ENCODE peak calls at places on chromosomes 1 and 21, in six cellular contexts. One of them, this sample, is unnamed.
A peak's percentile ranks its signal among the peaks of the same experiment; 100 is the strongest.

GRCh38 chr1:242349636-242350035 is 174.9 kb downstream of the PLD5 start:
- DNase-seq in CD8-positive, alpha-beta T cell: no peak
- DNase-seq in choroid plexus epithelial cell: no peak
- DNase-seq in heart left ventricle: no peak
- DNase-seq in AG09309: no peak
- DNase-seq in AG10803: no peak
- DNase-seq in this sample: no peak

GRCh38 chr1:209335090-209335692 is 248.3 kb upstream of the CAMK1G start:
- DNase-seq in CD8-positive, alpha-beta T cell: no peak
- DNase-seq in choroid plexus epithelial cell: peak; percentile 48
- DNase-seq in heart left ventricle: no peak
- DNase-seq in AG09309: no peak
- DNase-seq in AG10803: peak; percentile 25
- DNase-seq in this sample: peak; percentile 27

GRCh38 chr1:233672732-233673131 is 58.8 kb downstream of the KCNK1 start:
- DNase-seq in CD8-positive, alpha-beta T cell: no peak
- DNase-seq in choroid plexus epithelial cell: no peak
- DNase-seq in heart left ventricle: no peak
- DNase-seq in AG09309: no peak
- DNase-seq in AG10803: no peak
- DNase-seq in this sample: no peak

GRCh38 chr21:15514073-15514946 is 215.5 kb upstream of the USP25 start:
- DNase-seq in CD8-positive, alpha-beta T cell: peak; percentile 50
- DNase-seq in choroid plexus epithelial cell: no peak
- DNase-seq in heart left ventricle: no peak
- DNase-seq in AG09309: no peak
- DNase-seq in AG10803: no peak
- DNase-seq in this sample: no peak

GRCh38 chr21:45347048-45347711 is 57.8 kb upstream of the COL18A1 start:
- DNase-seq in CD8-positive, alpha-beta T cell: no peak
- DNase-seq in choroid plexus epithelial cell: no peak
- DNase-seq in heart left ventricle: peak; percentile 20
- DNase-seq in AG09309: no peak
- DNase-seq in AG10803: no peak
- DNase-seq in this sample: no peak

GRCh38 chr1:37890378-37891014 is 31.1 kb upstream of the MTF1 start:
- DNase-seq in CD8-positive, alpha-beta T cell: no peak
- DNase-seq in choroid plexus epithelial cell: peak; percentile 74
- DNase-seq in heart left ventricle: no peak
- DNase-seq in AG09309: peak; percentile 11
- DNase-seq in AG10803: peak; percentile 34
- DNase-seq in this sample: peak; percentile 68

GRCh38 chr1:17161137-17161700 is 42.0 kb upstream of the PADI2 start:
- DNase-seq in CD8-positive, alpha-beta T cell: no peak
- DNase-seq in choroid plexus epithelial cell: peak; percentile 39
- DNase-seq in heart left ventricle: no peak
- DNase-seq in AG09309: no peak
- DNase-seq in AG10803: no peak
- DNase-seq in this sample: peak; percentile 41

GRCh38 chr1:117607471-117607870 is 1.6 kb downstream of the TENT5C start:
- DNase-seq in CD8-positive, alpha-beta T cell: peak; percentile 39
- DNase-seq in choroid plexus epithelial cell: no peak
- DNase-seq in heart left ventricle: peak; percentile 48
- DNase-seq in AG09309: no peak
- DNase-seq in AG10803: no peak
- DNase-seq in this sample: peak; percentile 5

GRCh38 chr1:206421616-206422355 is 48.5 kb upstream of the IKBKE start:
- DNase-seq in CD8-positive, alpha-beta T cell: no peak
- DNase-seq in choroid plexus epithelial cell: no peak
- DNase-seq in heart left ventricle: no peak
- DNase-seq in AG09309: no peak
- DNase-seq in AG10803: no peak
- DNase-seq in this sample: no peak

GRCh38 chr21:42666023-42666747 is 12.8 kb downstream of the PDE9A start:
- DNase-seq in CD8-positive, alpha-beta T cell: no peak
- DNase-seq in choroid plexus epithelial cell: no peak
- DNase-seq in heart left ventricle: no peak
- DNase-seq in AG09309: no peak
- DNase-seq in AG10803: no peak
- DNase-seq in this sample: peak; percentile 24

GRCh38 chr1:201153474-201154388 is 543 bp downstream of the TMEM9 start:
- DNase-seq in CD8-positive, alpha-beta T cell: no peak
- DNase-seq in choroid plexus epithelial cell: no peak
- DNase-seq in heart left ventricle: no peak
- DNase-seq in AG09309: no peak
- DNase-seq in AG10803: no peak
- DNase-seq in this sample: no peak

GRCh38 chr1:201017828-201018163 is 5.7 kb downstream of the KIF21B start:
- DNase-seq in CD8-positive, alpha-beta T cell: no peak
- DNase-seq in choroid plexus epithelial cell: no peak
- DNase-seq in heart left ventricle: no peak
- DNase-seq in AG09309: no peak
- DNase-seq in AG10803: no peak
- DNase-seq in this sample: no peak

GRCh38 chr1:207405814-207406213 is 48.3 kb upstream of the CR2 start:
- DNase-seq in CD8-positive, alpha-beta T cell: no peak
- DNase-seq in choroid plexus epithelial cell: no peak
- DNase-seq in heart left ventricle: no peak
- DNase-seq in AG09309: no peak
- DNase-seq in AG10803: no peak
- DNase-seq in this sample: no peak

GRCh38 chr1:216563096-216563495 is 139.8 kb upstream of the USH2A start:
- DNase-seq in CD8-positive, alpha-beta T cell: no peak
- DNase-seq in choroid plexus epithelial cell: no peak
- DNase-seq in heart left ventricle: no peak
- DNase-seq in AG09309: no peak
- DNase-seq in AG10803: no peak
- DNase-seq in this sample: no peak

GRCh38 chr1:216560527-216560926 is 137.3 kb upstream of the USH2A start:
- DNase-seq in CD8-positive, alpha-beta T cell: no peak
- DNase-seq in choroid plexus epithelial cell: no peak
- DNase-seq in heart left ventricle: no peak
- DNase-seq in AG09309: no peak
- DNase-seq in AG10803: no peak
- DNase-seq in this sample: no peak

GRCh38 chr1:216566809-216567208 is 143.6 kb upstream of the USH2A start:
- DNase-seq in CD8-positive, alpha-beta T cell: no peak
- DNase-seq in choroid plexus epithelial cell: peak; percentile 72
- DNase-seq in heart left ventricle: no peak
- DNase-seq in AG09309: no peak
- DNase-seq in AG10803: peak; percentile 4
- DNase-seq in this sample: peak; percentile 41

GRCh38 chr1:216559359-216559758 is 136.1 kb upstream of the USH2A start:
- DNase-seq in CD8-positive, alpha-beta T cell: no peak
- DNase-seq in choroid plexus epithelial cell: no peak
- DNase-seq in heart left ventricle: no peak
- DNase-seq in AG09309: no peak
- DNase-seq in AG10803: no peak
- DNase-seq in this sample: no peak

DNA sequence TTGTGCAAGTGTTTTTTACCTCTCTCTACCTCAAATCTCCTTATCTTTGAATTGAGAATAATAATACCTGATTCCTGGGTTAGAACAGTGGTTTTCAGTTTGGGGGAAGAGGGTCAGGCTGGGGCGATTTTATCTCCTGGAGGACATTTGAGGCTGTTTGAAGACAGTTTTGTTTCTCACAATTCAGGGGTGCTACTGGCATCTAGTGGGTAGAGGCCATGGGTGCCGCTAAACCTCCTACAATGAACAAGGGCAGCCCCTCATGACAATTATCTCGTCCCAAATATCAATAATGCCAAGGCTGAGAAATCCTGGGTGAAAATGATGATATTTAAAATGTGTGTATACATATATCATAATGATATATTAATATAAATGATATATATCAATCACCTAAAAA is 139.1 kb upstream of the USH2A start:
- DNase-seq in CD8-positive, alpha-beta T cell: no peak
- DNase-seq in choroid plexus epithelial cell: peak; percentile 21
- DNase-seq in heart left ventricle: no peak
- DNase-seq in AG09309: no peak
- DNase-seq in AG10803: no peak
- DNase-seq in this sample: no peak
- TF ChIP-seq CTCF in CD8-positive, alpha-beta T cell: no peak
- TF ChIP-seq CTCF in choroid plexus epithelial cell: peak; percentile 52
- TF ChIP-seq CTCF in heart left ventricle: no peak
- TF ChIP-seq CTCF in AG09309: no peak
- TF ChIP-seq CTCF in AG10803: peak; percentile 5
- TF ChIP-seq CTCF in this sample: peak; percentile 15

DNA sequence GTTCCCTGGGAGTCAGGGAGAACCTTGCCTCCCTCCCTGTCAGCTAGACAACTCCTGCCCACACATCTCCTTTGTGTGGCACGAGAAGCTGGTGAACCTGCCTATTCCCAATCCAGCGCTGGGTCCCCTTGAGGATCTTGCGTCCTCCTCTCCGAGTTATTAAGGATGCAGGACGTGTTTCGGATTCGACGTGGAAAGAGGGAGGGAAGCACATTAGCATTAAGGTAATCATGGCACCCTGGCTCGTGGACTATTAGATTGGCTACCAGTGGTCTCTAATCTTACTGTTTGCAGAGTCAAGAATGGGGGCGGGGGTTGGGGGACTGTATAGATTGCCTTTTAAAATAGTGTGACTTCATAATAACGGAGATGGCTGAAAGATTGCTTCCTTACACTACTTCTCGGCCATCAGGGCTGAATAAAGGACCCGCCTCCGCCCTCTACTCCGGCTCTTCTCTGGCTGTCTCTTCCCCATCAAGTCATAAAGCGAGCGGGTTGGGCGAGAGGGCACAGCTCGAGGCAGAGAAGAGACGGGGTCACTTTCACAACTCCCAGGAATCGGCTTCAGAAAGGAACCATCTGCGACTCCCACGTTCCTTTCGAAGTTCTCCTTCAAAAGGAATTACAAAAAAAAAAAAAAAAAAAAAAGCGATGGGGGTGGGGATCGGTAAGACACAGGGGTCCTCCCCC is 1.7 kb downstream of the LRRC7 start:
- DNase-seq in CD8-positive, alpha-beta T cell: no peak
- DNase-seq in choroid plexus epithelial cell: no peak
- DNase-seq in heart left ventricle: no peak
- DNase-seq in AG09309: no peak
- DNase-seq in AG10803: no peak
- DNase-seq in this sample: no peak
- H3K4me3 ChIP-seq in CD8-positive, alpha-beta T cell: no peak overlapping the region
- H3K4me3 ChIP-seq in choroid plexus epithelial cell: no peak overlapping the region
- H3K4me3 ChIP-seq in heart left ventricle: peak overlapping the region; percentile 59
- H3K4me3 ChIP-seq in AG09309: no peak overlapping the region
- H3K4me3 ChIP-seq in AG10803: no peak overlapping the region
- H3K4me3 ChIP-seq in this sample: no peak overlapping the region

GRCh38 chr1:71586030-71586429 is 505.2 kb upstream of the ZRANB2 start:
- DNase-seq in CD8-positive, alpha-beta T cell: no peak
- DNase-seq in choroid plexus epithelial cell: no peak
- DNase-seq in heart left ventricle: no peak
- DNase-seq in AG09309: no peak
- DNase-seq in AG10803: no peak
- DNase-seq in this sample: no peak

GRCh38 chr1:71582673-71583072 is 501.8 kb upstream of the ZRANB2 start:
- DNase-seq in CD8-positive, alpha-beta T cell: no peak
- DNase-seq in choroid plexus epithelial cell: no peak
- DNase-seq in heart left ventricle: no peak
- DNase-seq in AG09309: no peak
- DNase-seq in AG10803: no peak
- DNase-seq in this sample: no peak

GRCh38 chr1:71592646-71593274 is 511.9 kb upstream of the ZRANB2 start:
- DNase-seq in CD8-positive, alpha-beta T cell: no peak
- DNase-seq in choroid plexus epithelial cell: no peak
- DNase-seq in heart left ventricle: no peak
- DNase-seq in AG09309: no peak
- DNase-seq in AG10803: no peak
- DNase-seq in this sample: no peak

GRCh38 chr1:71589005-71589404 is 508.2 kb upstream of the ZRANB2 start:
- DNase-seq in CD8-positive, alpha-beta T cell: no peak
- DNase-seq in choroid plexus epithelial cell: no peak
- DNase-seq in heart left ventricle: no peak
- DNase-seq in AG09309: no peak
- DNase-seq in AG10803: no peak
- DNase-seq in this sample: no peak

DNA sequence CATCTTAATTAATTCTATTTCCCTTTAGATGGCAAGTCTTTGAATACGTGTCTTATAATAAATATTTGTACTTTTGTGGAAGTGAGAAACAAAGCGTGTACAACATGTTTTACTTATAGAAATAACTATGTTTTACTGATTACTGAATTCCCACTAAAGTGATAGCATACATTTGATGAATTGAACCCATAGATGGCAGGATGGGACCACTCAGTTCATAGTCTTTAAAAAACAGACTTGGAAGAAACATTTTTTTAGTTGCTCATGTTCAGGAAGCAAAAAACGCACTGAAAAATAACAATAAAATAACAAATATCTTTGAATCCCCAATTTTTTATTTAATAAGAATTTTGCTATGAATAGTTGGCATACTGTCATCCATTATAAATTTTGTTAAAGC is 507.1 kb upstream of the ZRANB2 start:
- DNase-seq in CD8-positive, alpha-beta T cell: no peak
- DNase-seq in choroid plexus epithelial cell: no peak
- DNase-seq in heart left ventricle: no peak
- DNase-seq in AG09309: peak; percentile 11
- DNase-seq in AG10803: peak; percentile 58
- DNase-seq in this sample: peak; percentile 42
- TF ChIP-seq CTCF in CD8-positive, alpha-beta T cell: no peak
- TF ChIP-seq CTCF in choroid plexus epithelial cell: no peak
- TF ChIP-seq CTCF in heart left ventricle: no peak
- TF ChIP-seq CTCF in AG09309: peak; percentile 48
- TF ChIP-seq CTCF in AG10803: peak; percentile 71
- TF ChIP-seq CTCF in this sample: no peak

GRCh38 chr1:165235777-165236285 is 120.7 kb downstream of the LMX1A start:
- DNase-seq in CD8-positive, alpha-beta T cell: no peak
- DNase-seq in choroid plexus epithelial cell: no peak
- DNase-seq in heart left ventricle: no peak
- DNase-seq in AG09309: no peak
- DNase-seq in AG10803: no peak
- DNase-seq in this sample: no peak

GRCh38 chr1:165240486-165240885 is 116.0 kb downstream of the LMX1A start:
- DNase-seq in CD8-positive, alpha-beta T cell: no peak
- DNase-seq in choroid plexus epithelial cell: no peak
- DNase-seq in heart left ventricle: no peak
- DNase-seq in AG09309: no peak
- DNase-seq in AG10803: no peak
- DNase-seq in this sample: no peak

GRCh38 chr1:165239873-165240272 is 116.6 kb downstream of the LMX1A start:
- DNase-seq in CD8-positive, alpha-beta T cell: no peak
- DNase-seq in choroid plexus epithelial cell: no peak
- DNase-seq in heart left ventricle: no peak
- DNase-seq in AG09309: no peak
- DNase-seq in AG10803: no peak
- DNase-seq in this sample: no peak

GRCh38 chr1:165234149-165234548 is 122.4 kb downstream of the LMX1A start:
- DNase-seq in CD8-positive, alpha-beta T cell: no peak
- DNase-seq in choroid plexus epithelial cell: no peak
- DNase-seq in heart left ventricle: no peak
- DNase-seq in AG09309: no peak
- DNase-seq in AG10803: no peak
- DNase-seq in this sample: no peak

GRCh38 chr1:165235158-165235776 is 121.2 kb downstream of the LMX1A start:
- DNase-seq in CD8-positive, alpha-beta T cell: no peak
- DNase-seq in choroid plexus epithelial cell: no peak
- DNase-seq in heart left ventricle: no peak
- DNase-seq in AG09309: no peak
- DNase-seq in AG10803: no peak
- DNase-seq in this sample: no peak
- H3K4me3 ChIP-seq in CD8-positive, alpha-beta T cell: no peak overlapping the region
- H3K4me3 ChIP-seq in choroid plexus epithelial cell: no peak overlapping the region
- H3K4me3 ChIP-seq in heart left ventricle: peak overlapping the region; percentile 48
- H3K4me3 ChIP-seq in AG09309: no peak overlapping the region
- H3K4me3 ChIP-seq in AG10803: no peak overlapping the region
- H3K4me3 ChIP-seq in this sample: no peak overlapping the region

This sample was measured in cardiac fibroblast.